ENCODE peak calls at places on chromosomes 7 and 10, in four cellular contexts. N is GM23248, E is adrenal gland, T is body of pancreas. F is an unnamed sample.

GRCh38 chr10:21525367-21526183 is at the start of gene SKIDA1:
- DNase-seq in N (peak; percentile 91), T (peak; percentile 89), E (peak; percentile 91), F (peak; percentile 89)

GRCh38 chr10:78572565-78572964 is 496.2 kb upstream of the ZMIZ1 start:
- DNase-seq in T (peak; percentile 21), N (peak; percentile 19), E (peak; percentile 30), F (no peak)

GRCh38 chr10:104197364-104197763 is 34.8 kb downstream of the CFAP43 start:
- DNase-seq in N (peak; percentile 14), T (no peak), E (no peak), F (no peak)

GRCh38 chr10:11048707-11049296 is 31.1 kb downstream of the CELF2 start:
- DNase-seq in E (no peak), N (no peak), T (no peak), F (no peak)

GRCh38 chr7:47411281-47411869 is 170.5 kb downstream of the TNS3 start:
- DNase-seq in E (peak; percentile 17), N (no peak), T (no peak), F (no peak)

GRCh38 chr7:1026721-1027151 is 17.6 kb upstream of the GPR146 start:
- DNase-seq in N (no peak), E (no peak), T (peak; percentile 41), F (no peak)

GRCh38 chr7:151454932-151455530 is 15.1 kb upstream of the CRYGN start:
- DNase-seq in E (peak; percentile 19), T (no peak), N (no peak), F (no peak)

GRCh38 chr7:108278281-108278680 is 148.1 kb upstream of the LAMB4 start:
- DNase-seq in E (no peak), T (no peak), N (no peak), F (no peak)

GRCh38 chr7:106575138-106575823 is 85.7 kb downstream of the CCDC71L start:
- DNase-seq in T (no peak), N (no peak), E (no peak), F (no peak)

GRCh38 chr7:106312906-106313305 is 28.1 kb upstream of the NAMPT start:
- DNase-seq in N (no peak), T (no peak), E (no peak), F (no peak)

GRCh38 chr7:132683967-132684690 is 107.9 kb upstream of the PLXNA4 start:
- DNase-seq in E (no peak), T (no peak), N (no peak), F (peak; percentile 26)

GRCh38 chr7:133056370-133057238 is 25.3 kb downstream of the CHCHD3 start:
- DNase-seq in E (no peak), T (peak; percentile 15), N (no peak), F (no peak)

GRCh38 chr10:4183761-4184261 is 398.8 kb upstream of the KLF6 start:
- DNase-seq in T (no peak), E (no peak), N (no peak), F (no peak)

DNA sequence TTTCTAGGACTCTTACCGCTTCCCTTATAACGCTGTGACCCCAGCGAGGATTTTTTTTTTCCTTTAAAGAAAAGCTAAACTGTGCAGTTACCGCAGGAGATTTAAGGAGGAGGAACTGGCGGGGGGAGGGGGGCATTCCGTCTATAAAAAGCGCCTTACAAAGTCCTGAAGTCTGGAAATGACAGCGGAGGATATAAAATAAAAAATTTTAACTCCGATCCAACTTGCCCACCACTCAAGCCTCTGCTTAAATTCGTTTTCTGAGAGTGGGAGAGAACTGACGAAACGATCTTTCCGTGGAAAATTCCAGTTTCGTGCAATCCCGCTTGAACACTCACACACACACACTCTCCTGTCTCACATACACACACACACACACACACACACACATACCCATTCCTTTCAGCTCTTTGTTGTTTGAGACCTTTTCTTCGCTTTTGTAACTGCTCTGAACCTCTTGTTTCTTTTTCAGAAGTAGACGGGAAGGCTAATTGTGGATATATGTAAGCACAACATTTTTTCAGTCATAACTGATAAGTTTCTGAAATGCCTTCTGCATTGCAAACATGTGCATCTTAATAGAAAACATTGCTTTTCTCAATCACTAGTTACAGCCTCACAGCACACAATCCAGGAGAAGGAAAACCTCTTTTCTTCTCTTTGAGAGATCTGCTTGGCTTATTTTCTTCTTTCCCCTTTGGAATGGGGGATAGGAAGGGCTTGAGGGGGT is 748 bp downstream of the HPSE2 start:
- DNase-seq in N (peak; percentile 24), T (no peak), E (no peak), F (no peak)
- H3K4me3 ChIP-seq in N (peak overlapping the region; percentile 70), T (no peak overlapping the region), E (no peak overlapping the region), F (no peak overlapping the region)

GRCh38 chr7:22193361-22194016 is 163.5 kb downstream of the RAPGEF5 start:
- DNase-seq in N (peak; percentile 61), E (peak; percentile 26), T (peak; percentile 83), F (no peak)

GRCh38 chr7:22189230-22189629 is 167.7 kb downstream of the RAPGEF5 start:
- DNase-seq in T (no peak), N (no peak), E (no peak), F (no peak)

GRCh38 chr7:22192778-22193177 is 164.2 kb downstream of the RAPGEF5 start:
- DNase-seq in N (no peak), E (no peak), T (peak; percentile 59), F (no peak)

GRCh38 chr7:22189741-22190140 is 167.2 kb downstream of the RAPGEF5 start:
- DNase-seq in T (no peak), E (no peak), N (no peak), F (no peak)

GRCh38 chr7:22190736-22191135 is 166.2 kb downstream of the RAPGEF5 start:
- DNase-seq in T (peak; percentile 12), N (no peak), E (no peak), F (no peak)
- H3K4me1 ChIP-seq in T (peaks cover 53% of the 10 kb centered on the region), N (no peaks in the 10 kb centered on the region), E (peaks cover 8% of the 10 kb centered on the region), F (peaks cover 9% of the 10 kb centered on the region)

DNA sequence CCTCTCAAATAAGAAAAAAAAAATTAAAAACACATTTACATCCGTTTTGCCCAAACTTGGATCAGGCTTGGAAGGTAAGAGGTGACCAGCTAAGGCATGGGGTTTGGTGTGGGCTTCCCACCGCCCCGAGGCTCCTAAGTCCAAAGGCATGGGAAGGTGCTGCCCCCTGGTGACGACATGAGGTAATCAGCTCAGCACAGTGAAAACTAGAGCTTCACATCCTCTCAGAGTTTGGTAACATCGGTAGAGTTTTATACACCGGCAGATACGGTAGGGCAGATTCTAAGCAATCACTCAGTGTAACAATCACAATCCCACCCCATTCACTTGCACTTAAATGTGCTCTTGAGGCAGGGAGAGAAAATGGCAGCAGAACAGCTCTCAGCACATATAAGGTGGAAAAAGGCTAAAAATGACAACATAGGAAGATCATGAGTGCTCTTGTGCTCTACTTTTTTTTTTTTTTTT is 266.6 kb downstream of the ELMO1 start:
- DNase-seq in T (peak; percentile 90), N (peak; percentile 68), E (peak; percentile 90), F (peak; percentile 84)
- H3K4me3 ChIP-seq in T (no peak overlapping the region), N (no peak overlapping the region), E (no peak overlapping the region), F (no peak overlapping the region)

GRCh38 chr7:137949416-137950262 is 52.2 kb downstream of the CREB3L2 start:
- DNase-seq in T (no peak), E (no peak), N (no peak), F (no peak)

GRCh38 chr7:137946015-137946414 is 55.9 kb downstream of the CREB3L2 start:
- DNase-seq in E (no peak), T (no peak), N (no peak), F (no peak)

GRCh38 chr7:137948083-137948844 is 53.6 kb downstream of the CREB3L2 start:
- DNase-seq in E (no peak), T (no peak), N (no peak), F (no peak)

GRCh38 chr7:137948845-137949330 is 53.0 kb downstream of the CREB3L2 start:
- DNase-seq in E (no peak), N (no peak), T (no peak), F (no peak)

DNA sequence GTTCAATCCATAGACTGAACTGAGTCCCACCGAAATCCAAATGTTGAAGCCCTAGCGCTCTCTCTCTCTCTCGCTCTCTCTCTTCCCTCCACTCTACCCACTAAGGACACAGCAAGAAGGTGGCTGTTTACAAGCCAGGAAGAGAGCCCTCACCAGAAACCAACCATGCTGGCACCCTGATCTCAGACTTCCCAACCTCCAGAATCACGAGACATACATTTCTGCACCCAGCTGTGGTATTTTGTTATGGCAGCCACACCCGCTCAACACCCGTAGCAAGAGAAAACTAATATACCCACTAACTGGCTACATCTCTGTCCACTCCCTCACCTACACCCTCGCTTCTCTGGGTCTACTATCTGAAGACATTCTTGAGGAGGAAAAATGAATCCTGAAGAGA is 54.9 kb downstream of the CREB3L2 start:
- DNase-seq in N (no peak), E (no peak), T (no peak), F (no peak)
- H3K4me1 ChIP-seq in N (peaks cover 26% of the 10 kb centered on the region), E (peaks cover 60% of the 10 kb centered on the region), T (peaks cover 77% of the 10 kb centered on the region), F (no peaks in the 10 kb centered on the region)

DNA sequence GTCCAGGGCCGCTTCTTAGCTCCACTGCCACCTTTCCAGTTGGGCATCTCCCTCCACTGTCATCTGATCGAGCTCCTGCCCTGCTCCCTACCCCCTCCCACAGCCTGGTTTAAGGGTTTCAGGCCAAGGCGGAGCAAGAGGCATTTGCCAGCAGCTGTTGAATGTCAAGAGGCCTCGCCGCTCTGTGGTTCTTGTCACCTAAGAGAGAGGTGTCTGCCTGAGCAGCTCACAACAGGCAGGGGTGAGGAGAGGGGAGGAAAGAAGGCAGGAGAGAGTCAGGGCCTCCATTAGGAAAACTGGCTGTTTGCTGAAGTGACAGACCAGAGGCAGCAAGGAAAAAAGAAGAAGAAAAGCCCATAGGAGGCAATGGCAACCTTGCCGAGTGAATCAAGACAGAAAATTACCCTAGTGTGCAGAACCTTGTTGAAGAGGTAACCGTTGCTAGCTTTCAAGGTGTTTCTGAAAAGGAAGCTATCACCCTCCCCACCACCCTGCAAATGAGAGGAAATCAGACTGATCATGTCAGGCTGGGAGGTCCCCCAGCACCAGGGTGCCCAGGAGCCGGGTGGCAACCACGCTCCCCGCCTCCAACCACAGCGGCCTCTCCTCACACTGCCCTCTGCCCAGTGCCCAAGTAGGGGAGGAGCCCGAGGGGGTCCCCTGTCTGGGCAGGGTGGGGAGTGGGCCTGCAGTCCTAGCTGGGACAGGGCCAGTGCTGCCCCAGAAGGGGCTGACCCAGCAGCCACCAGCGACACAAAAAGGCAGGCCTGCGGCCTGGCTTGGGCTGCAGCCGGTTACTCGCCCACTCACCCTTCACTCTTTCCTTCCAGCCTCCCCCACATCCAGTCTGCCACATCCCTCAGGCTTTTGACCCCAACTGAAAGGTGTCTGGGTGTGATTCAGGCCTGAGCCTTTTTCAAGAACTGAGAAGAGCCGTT is 7.1 kb downstream of the GATA3 start:
- DNase-seq in E (no peak), N (no peak), T (no peak), F (no peak)
- H3K4me3 ChIP-seq in E (no peak overlapping the region), N (no peak overlapping the region), T (no peak overlapping the region), F (peak overlapping the region; percentile 89)

F was measured in BE2C.